ENCODE peak calls at places on chromosomes 6 and 20, in seven cellular contexts. W, Z, J, K, D, P and M are unnamed samples.

GRCh38 chr6:7414811-7415210 is 25.2 kb downstream of the RIOK1 start:
- DNase-seq in J (no peak), K (no peak), D (no peak), W (no peak), Z (no peak), P (peak), M (no peak)

GRCh38 chr6:27592481-27593199 is 119.7 kb upstream of the ZNF184 start:
- DNase-seq in W (no peak), J (peak), K (no peak), Z (no peak), P (peak), D (no peak), M (peak)

GRCh38 chr20:42432931-42433330 is 756.8 kb downstream of the PTPRT start:
- DNase-seq in D (no peak), K (no peak), J (no peak), Z (no peak), P (peak), W (no peak), M (no peak)

GRCh38 chr6:30763155-30763617 is 18.8 kb upstream of the IER3 start:
- DNase-seq in J (no peak), P (no peak), W (no peak), D (no peak), Z (no peak), K (no peak), M (no peak)

GRCh38 chr6:48325701-48326100 is 214.7 kb upstream of the PTCHD4 start:
- DNase-seq in P (peak), Z (no peak), J (no peak), K (no peak), D (no peak), W (no peak), M (no peak)

GRCh38 chr6:34586327-34587040 is 30.4 kb upstream of the SPDEF start:
- DNase-seq in P (no peak), Z (no peak), W (no peak), J (no peak), D (no peak), K (no peak), M (no peak)

GRCh38 chr6:121223212-121223611 is 111.1 kb downstream of the TBC1D32 start:
- DNase-seq in K (no peak), J (no peak), Z (no peak), P (no peak), W (no peak), D (no peak), M (no peak)

GRCh38 chr6:142474446-142475289 is 172.9 kb downstream of the ADGRG6 start:
- DNase-seq in K (no peak), J (no peak), Z (no peak), W (no peak), P (peak), D (no peak), M (peak)

GRCh38 chr20:57310821-57311514 is 18.6 kb upstream of the SPO11 start:
- DNase-seq in W (no peak), J (no peak), Z (no peak), P (no peak), D (no peak), K (peak), M (no peak)

GRCh38 chr6:16430661-16431089 is 192.3 kb downstream of the GMPR start:
- DNase-seq in P (peak), D (no peak), J (no peak), Z (no peak), W (no peak), K (no peak), M (no peak)

GRCh38 chr20:54290636-54291035 is 82.7 kb downstream of the PFDN4 start:
- DNase-seq in P (no peak), K (no peak), D (no peak), W (no peak), J (no peak), Z (no peak), M (no peak)

GRCh38 chr6:157272866-157273755 is 50.2 kb downstream of the TMEM242 start:
- DNase-seq in W (no peak), J (peak), P (no peak), D (no peak), K (no peak), Z (no peak), M (peak)

GRCh38 chr6:111041917-111042316 is 45.4 kb upstream of the SLC16A10 start:
- DNase-seq in J (no peak), D (no peak), K (no peak), W (no peak), P (no peak), Z (no peak), M (no peak)

GRCh38 chr20:63058696-63059335 is 52.1 kb upstream of the BHLHE23 start:
- DNase-seq in K (peak), D (no peak), W (no peak), P (no peak), J (no peak), Z (no peak), M (no peak)

GRCh38 chr6:109979033-109979921 is 1.2 kb downstream of the GPR6 start:
- DNase-seq in J (no peak), D (no peak), P (no peak), Z (no peak), W (no peak), K (no peak), M (no peak)

GRCh38 chr6:133631421-133631820 is 257.5 kb upstream of the TCF21 start:
- DNase-seq in J (no peak), Z (no peak), D (no peak), P (peak), K (no peak), W (no peak), M (no peak)

GRCh38 chr20:8176276-8176675 is 44.2 kb downstream of the PLCB1 start:
- DNase-seq in K (no peak), Z (no peak), W (no peak), J (no peak), D (no peak), P (no peak), M (no peak)

GRCh38 chr20:20224806-20225205 is 143.1 kb upstream of the INSM1 start:
- DNase-seq in Z (no peak), W (no peak), J (no peak), D (no peak), K (no peak), P (peak), M (no peak)

GRCh38 chr20:1752045-1752444 is 94.5 kb upstream of the SIRPG start:
- DNase-seq in W (no peak), J (no peak), P (no peak), K (no peak), Z (no peak), D (no peak), M (no peak)

GRCh38 chr20:6993016-6993415 is 225.5 kb downstream of the BMP2 start:
- DNase-seq in W (no peak), D (no peak), K (no peak), Z (no peak), P (peak), J (no peak), M (no peak)

GRCh38 chr6:157706883-157707282 is 116.2 kb upstream of the SNX9 start:
- DNase-seq in P (peak), W (no peak), D (no peak), J (no peak), Z (no peak), K (no peak), M (no peak)

GRCh38 chr6:158769228-158769627 is 49.9 kb downstream of the EZR start:
- DNase-seq in P (no peak), K (no peak), W (no peak), Z (no peak), J (no peak), D (no peak), M (no peak)

GRCh38 chr20:8215516-8215915 is 83.5 kb downstream of the PLCB1 start:
- DNase-seq in D (no peak), J (no peak), P (peak), W (no peak), K (no peak), Z (no peak), M (no peak)

GRCh38 chr20:22315771-22316170 is 268.6 kb downstream of the FOXA2 start:
- DNase-seq in W (no peak), J (no peak), Z (no peak), D (no peak), P (no peak), K (no peak), M (no peak)

GRCh38 chr6:108653864-108654402 is 93.2 kb downstream of the FOXO3 start:
- DNase-seq in P (peak), D (no peak), K (no peak), W (no peak), J (no peak), Z (peak), M (no peak)

GRCh38 chr6:28357036-28357435 is 7.3 kb downstream of the ZKSCAN3 start:
- DNase-seq in P (no peak), J (no peak), W (no peak), Z (no peak), D (no peak), K (no peak), M (no peak)

GRCh38 chr6:44047179-44047546 is 80.1 kb downstream of the MRPL14 start:
- DNase-seq in D (no peak), P (no peak), J (no peak), W (no peak), K (no peak), Z (no peak), M (no peak)

GRCh38 chr6:44738652-44739141 is 351.2 kb downstream of the CDC5L start:
- DNase-seq in J (no peak), P (peak), K (peak), Z (no peak), W (peak), D (no peak), M (no peak)

GRCh38 chr6:134079406-134079921 is 27.0 kb upstream of the SLC2A12 start:
- DNase-seq in D (no peak), W (no peak), J (no peak), P (no peak), K (no peak), Z (no peak), M (no peak)

GRCh38 chr6:117275711-117276110 is 10.4 kb downstream of the VGLL2 start:
- DNase-seq in K (no peak), P (no peak), Z (no peak), J (no peak), D (no peak), W (no peak), M (no peak)

GRCh38 chr20:45611054-45611453 is 18.5 kb upstream of the WFDC10A start:
- DNase-seq in K (no peak), Z (no peak), P (peak), J (no peak), W (no peak), D (no peak), M (no peak)

GRCh38 chr6:170093658-170094596 is 197.0 kb downstream of the DLL1 start:
- DNase-seq in P (no peak), J (no peak), K (peak), Z (no peak), D (no peak), W (peak), M (no peak)